ENCODE peak calls at places on chromosomes 12 and 14, in ten cellular contexts. G, P, K, Y, U, J, T, W, A and M are unnamed samples.

GRCh38 chr14:97262336-97262735 is 465.2 kb downstream of the VRK1 start:
- DNase-seq in A (peak), J (no peak), W (no peak), U (no peak), K (no peak), P (no peak), Y (no peak), T (no peak), G (no peak), M (no peak)

GRCh38 chr14:103684871-103685270 is 30.4 kb downstream of the XRCC3 start:
- DNase-seq in T (no peak), A (no peak), J (no peak), P (no peak), K (no peak), W (no peak), Y (no peak), U (no peak), G (no peak), M (no peak)

GRCh38 chr12:123940627-123940966 is 32.0 kb downstream of the CCDC92 start:
- DNase-seq in J (no peak), P (no peak), A (no peak), T (no peak), W (no peak), K (no peak), G (no peak), U (no peak), Y (no peak), M (no peak)

GRCh38 chr14:47186491-47186890 is 488.9 kb downstream of the MDGA2 start:
- DNase-seq in J (no peak), U (no peak), G (no peak), P (no peak), Y (no peak), T (no peak), W (no peak), A (peak), K (no peak), M (no peak)

GRCh38 chr12:121107681-121108080 is 25.0 kb upstream of the P2RX7 start:
- DNase-seq in A (no peak), G (no peak), K (no peak), W (no peak), Y (no peak), T (no peak), U (no peak), P (peak), J (no peak), M (peak)

GRCh38 chr12:71731439-71732356 is 23.0 kb upstream of the RAB21 start:
- DNase-seq in P (peak), G (no peak), Y (peak), K (no peak), A (no peak), U (no peak), W (peak), T (no peak), J (no peak), M (peak)

GRCh38 chr12:30795410-30795659 is 40.6 kb upstream of the CAPRIN2 start:
- DNase-seq in G (peak), Y (no peak), U (no peak), K (no peak), P (no peak), T (no peak), W (peak), J (no peak), A (no peak), M (no peak)

GRCh38 chr14:90305176-90305601 is 26.6 kb downstream of the NRDE2 start:
- DNase-seq in A (peak), K (no peak), T (no peak), P (no peak), J (no peak), U (peak), G (no peak), Y (no peak), W (no peak), M (no peak)

GRCh38 chr12:72774023-72774422 is 501.9 kb downstream of the TRHDE start:
- DNase-seq in T (no peak), Y (no peak), A (no peak), P (no peak), K (no peak), U (no peak), W (no peak), G (no peak), J (no peak), M (no peak)

GRCh38 chr14:76089151-76089550 is 62.6 kb upstream of the GPATCH2L start:
- DNase-seq in K (no peak), J (no peak), A (no peak), P (no peak), W (no peak), U (no peak), G (no peak), T (peak), Y (no peak), M (no peak)

GRCh38 chr14:33848706-33849454 is 102.0 kb downstream of the EGLN3 start:
- DNase-seq in P (peak), G (peak), A (peak), K (peak), T (peak), Y (peak), U (peak), J (no peak), W (peak), M (peak)

GRCh38 chr12:123713398-123714301 is 1.5 kb downstream of the ATP6V0A2 start:
- DNase-seq in A (peak), P (no peak), K (no peak), U (no peak), G (no peak), J (peak), W (peak), T (no peak), Y (no peak), M (peak)

GRCh38 chr12:95218164-95218851 is 701 bp downstream of the VEZT start:
- DNase-seq in W (no peak), K (no peak), T (no peak), G (peak), U (peak), A (peak), P (peak), J (no peak), Y (no peak), M (no peak)